ENCODE peak calls at places on chromosomes 5 and 9, in seven cellular contexts. X is Panc1, W is IMR-90, O is GM12878, N is lung, Y is AG04450, H is endodermal cell. Z is an unnamed sample. For H3K27me3, the result is how much of the 10 kb centered on the place peaks cover.

GRCh38 chr9:136311433-136312375 is 7.8 kb upstream of the CCDC187 start:
- DNase-seq in N (no peak), O (no peak), Y (no peak), W (no peak), H (no peak), X (no peak), Z (no peak)

GRCh38 chr9:115411993-115412452 is 294.1 kb upstream of the TNC start:
- DNase-seq in O (no peak), Y (peak), W (peak), N (no peak), X (no peak), H (no peak), Z (peak)

GRCh38 chr5:95940758-95941682 is 20.6 kb downstream of the ELL2 start:
- DNase-seq in Y (no peak), H (peak), X (no peak), N (no peak), W (no peak), O (no peak), Z (no peak)

GRCh38 chr5:16844952-16845351 is 91.1 kb downstream of the MYO10 start:
- DNase-seq in O (no peak), Y (no peak), N (no peak), X (no peak), W (no peak), H (no peak), Z (no peak)

GRCh38 chr5:1727571-1727970 is 72.1 kb downstream of the MRPL36 start:
- DNase-seq in H (peak), W (no peak), Y (no peak), N (no peak), O (no peak), X (no peak), Z (no peak)

GRCh38 chr9:127866535-127866934 is 10.9 kb downstream of the AK1 start:
- DNase-seq in O (no peak), X (no peak), Y (no peak), N (no peak), W (no peak), H (no peak), Z (no peak)

GRCh38 chr9:99778308-99778707 is 43.4 kb upstream of the NR4A3 start:
- DNase-seq in X (no peak), W (peak), Y (peak), H (no peak), O (no peak), N (no peak), Z (peak)

GRCh38 chr5:45507174-45507573 is 189.0 kb downstream of the HCN1 start:
- DNase-seq in N (no peak), W (no peak), Y (no peak), O (no peak), X (no peak), H (no peak), Z (no peak)

GRCh38 chr5:65943771-65944170 is 17.4 kb downstream of the ERBIN start:
- DNase-seq in X (no peak), O (no peak), H (no peak), W (no peak), N (no peak), Y (no peak), Z (no peak)

GRCh38 chr9:88803551-88804288 is 187.5 kb upstream of the S1PR3 start:
- DNase-seq in H (no peak), O (no peak), X (no peak), Y (no peak), N (no peak), W (peak), Z (no peak)

GRCh38 chr5:136374638-136375037 is 9.3 kb upstream of the TRPC7 start:
- DNase-seq in O (no peak), H (no peak), X (no peak), Y (no peak), W (no peak), N (no peak), Z (no peak)

GRCh38 chr5:170623576-170624181 is 119.9 kb downstream of the KCNIP1 start:
- DNase-seq in Y (peak), W (peak), X (no peak), H (peak), O (no peak), N (no peak), Z (no peak)

GRCh38 chr5:141849371-141850182 is 28.6 kb downstream of the PCDH1 start:
- DNase-seq in O (no peak), Y (no peak), N (peak), H (peak), X (peak), W (peak), Z (no peak)

GRCh38 chr5:40689442-40689841 is 9.7 kb downstream of the PTGER4 start:
- DNase-seq in H (no peak), X (peak), W (peak), O (peak), N (no peak), Y (peak), Z (peak)

GRCh38 chr9:93674580-93675335 is 98.4 kb downstream of the PHF2 start:
- DNase-seq in X (no peak), W (no peak), N (no peak), H (peak), Y (no peak), O (no peak), Z (no peak)

GRCh38 chr9:75664597-75664996 is 225.9 kb upstream of the PCSK5 start:
- DNase-seq in X (no peak), O (no peak), W (no peak), N (no peak), H (no peak), Y (no peak), Z (no peak)

GRCh38 chr5:125410501-125411162 is 664.2 kb upstream of the ZNF608 start:
- DNase-seq in O (no peak), X (no peak), H (no peak), W (peak), Y (no peak), N (no peak), Z (no peak)

GRCh38 chr5:60526336-60526875 is 173.6 kb downstream of the DEPDC1B start:
- DNase-seq in N (no peak), Y (no peak), H (no peak), W (no peak), O (no peak), X (no peak), Z (no peak)

GRCh38 chr5:67166460-67166871 is 30.1 kb downstream of the CD180 start:
- DNase-seq in H (no peak), X (no peak), W (no peak), N (peak), Y (no peak), O (no peak), Z (no peak)

GRCh38 chr5:180673371-180674252 is 24.2 kb upstream of the FLT4 start:
- DNase-seq in Y (no peak), W (no peak), O (no peak), N (no peak), X (no peak), H (peak), Z (no peak)

GRCh38 chr5:142841511-142842255 is 71.5 kb downstream of the ARHGAP26 start:
- DNase-seq in O (no peak), X (no peak), N (no peak), Y (no peak), W (peak), H (peak), Z (no peak)

GRCh38 chr9:105501414-105501813 is 53.6 kb downstream of the FSD1L start:
- DNase-seq in O (no peak), H (no peak), N (no peak), W (no peak), X (no peak), Y (no peak), Z (no peak)

GRCh38 chr9:83707518-83707767 is 315 bp downstream of the UBQLN1 start:
- DNase-seq in H (no peak), Y (no peak), N (no peak), O (no peak), X (peak), W (no peak), Z (peak)

GRCh38 chr5:31854625-31855526 is 215.9 kb downstream of the PDZD2 start:
- DNase-seq in H (peak), Y (no peak), X (no peak), W (no peak), O (no peak), N (peak), Z (no peak)

GRCh38 chr9:130901498-130902203 is 5.0 kb upstream of the QRFP start:
- DNase-seq in N (no peak), O (no peak), W (no peak), X (no peak), H (no peak), Y (no peak), Z (no peak)

GRCh38 chr5:147913786-147914185 is 7.4 kb upstream of the C5orf46 start:
- DNase-seq in H (no peak), X (no peak), W (no peak), Y (no peak), N (no peak), O (no peak), Z (no peak)

GRCh38 chr9:79731483-79731882 is 159.7 kb downstream of the TLE4 start:
- DNase-seq in X (no peak), Y (no peak), W (no peak), H (no peak), O (peak), N (no peak), Z (no peak)

GRCh38 chr5:125083932-125084331 is 337.5 kb upstream of the ZNF608 start:
- DNase-seq in W (peak), O (no peak), H (no peak), Y (peak), X (no peak), N (no peak), Z (peak)

GRCh38 chr5:98214240-98215051 is 559.0 kb upstream of the RGMB start:
- DNase-seq in H (no peak), Y (no peak), X (no peak), O (no peak), N (no peak), W (peak), Z (no peak)

GRCh38 chr5:148697177-148697820 is 43.0 kb upstream of the HTR4 start:
- DNase-seq in W (peak), O (no peak), X (no peak), H (no peak), Y (peak), N (no peak), Z (peak)

GRCh38 chr9:112130997-112131396 is 44.1 kb downstream of the SUSD1 start:
- DNase-seq in Y (no peak), N (no peak), O (no peak), H (no peak), X (no peak), W (no peak), Z (no peak)

GRCh38 chr9:106753155-106753671 is 109.8 kb upstream of the ZNF462 start:
- DNase-seq in W (peak), N (no peak), X (peak), H (peak), O (peak), Y (no peak), Z (no peak)

GRCh38 chr5:54745599-54745998 is 228.0 kb downstream of the SNX18 start:
- DNase-seq in H (no peak), X (no peak), N (no peak), O (no peak), Y (no peak), W (no peak), Z (no peak)

GRCh38 chr5:83430130-83431010 is 41.2 kb upstream of the VCAN start:
- DNase-seq in H (peak), X (peak), Y (peak), N (peak), O (peak), W (peak), Z (no peak)

GRCh38 chr5:168046163-168046562 is 245.3 kb upstream of the WWC1 start:
- DNase-seq in O (no peak), N (no peak), X (no peak), Y (no peak), W (no peak), H (no peak), Z (no peak)

GRCh38 chr9:99076483-99077171 is 28.3 kb upstream of the TGFBR1 start:
- DNase-seq in N (no peak), Y (no peak), X (no peak), O (no peak), W (no peak), H (no peak), Z (no peak)

GRCh38 chr5:38870595-38870994 is 24.8 kb downstream of the OSMR start:
- DNase-seq in H (peak), Y (no peak), X (no peak), W (no peak), O (no peak), N (no peak), Z (no peak)

GRCh38 chr5:142184939-142185526 is 76.5 kb downstream of the NDFIP1 start:
- DNase-seq in W (no peak), O (no peak), H (no peak), Y (no peak), X (no peak), N (no peak), Z (no peak)

GRCh38 chr9:129195606-129196005 is 17.5 kb upstream of the IER5L start:
- DNase-seq in H (no peak), N (no peak), X (no peak), Y (no peak), O (no peak), W (no peak), Z (no peak)

GRCh38 chr9:35732185-35733108 is at the start of the genes CREB3 and TLN1:
- DNase-seq in X (peak), W (peak), O (peak), H (peak), N (peak), Y (peak), Z (peak)
- TF ChIP-seq CTCF in X (no peak), W (peak), O (peak), H (no peak), N (no peak), Y (no peak), Z (no peak)

GRCh38 chr5:29867155-29867554 is 1326.3 kb upstream of the CDH6 start:
- DNase-seq in N (no peak), Y (no peak), O (no peak), W (no peak), H (no peak), X (no peak), Z (no peak)
- H3K27me3 ChIP-seq in N (under half), Y (under half), O (under half), W (under half), H (under half), X (under half), Z (under half)

DNA sequence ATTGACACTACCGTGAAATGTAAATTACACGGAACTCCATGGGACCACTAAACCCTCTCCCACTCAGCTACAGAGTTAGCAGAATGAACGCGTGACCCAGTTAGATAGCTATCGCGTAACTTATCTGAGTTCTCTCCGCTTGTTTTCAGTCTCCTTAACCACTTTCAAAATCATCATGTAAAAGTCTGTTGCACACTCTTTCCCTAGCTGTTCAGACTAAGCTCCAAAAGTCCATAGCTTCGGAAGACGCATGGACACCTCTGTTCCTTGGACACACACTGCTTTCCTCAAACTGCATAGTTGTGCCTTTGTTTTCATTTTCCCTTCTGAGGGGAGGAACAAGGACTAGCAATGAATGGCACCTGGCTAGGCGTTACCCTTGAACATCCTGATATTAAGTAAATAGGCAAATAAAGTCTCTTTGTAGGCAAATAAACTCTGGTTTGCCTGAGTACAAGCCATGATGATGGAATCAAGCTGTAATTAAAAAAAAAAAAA is 83.3 kb downstream of the DAPK1 start:
- DNase-seq in X (no peak), H (no peak), W (no peak), O (no peak), Y (no peak), N (no peak), Z (no peak)
- H3K4me3 ChIP-seq in X (no peak), H (peak), W (no peak), O (no peak), Y (no peak), N (no peak), Z (no peak)

GRCh38 chr5:74903165-74903787 is 37.1 kb upstream of the FAM169A start:
- DNase-seq in N (peak), H (peak), O (no peak), Y (no peak), W (no peak), X (no peak), Z (no peak)
- TF ChIP-seq CTCF in N (no peak), H (peak), O (peak), Y (peak), W (peak), X (peak), Z (peak)

GRCh38 chr9:135265931-135266330 is 178.5 kb downstream of the OLFM1 start:
- DNase-seq in X (no peak), N (no peak), O (no peak), W (no peak), Y (no peak), H (no peak), Z (no peak)
- H3K27me3 ChIP-seq in X (under half), N (under half), O (under half), W (under half), Y (under half), H (under half), Z (under half)

GRCh38 chr5:174721522-174722432 is 2.6 kb upstream of the MSX2 start:
- DNase-seq in X (no peak), N (no peak), H (peak), W (no peak), Y (no peak), O (no peak), Z (no peak)

GRCh38 chr5:174724484-174725260 is at the start of gene MSX2:
- DNase-seq in Y (peak), H (peak), N (peak), X (peak), O (no peak), W (peak), Z (peak)

GRCh38 chr5:174722500-174722899 is 1.9 kb upstream of the MSX2 start:
- DNase-seq in N (no peak), W (no peak), H (no peak), Y (no peak), O (no peak), X (no peak), Z (no peak)

GRCh38 chr5:174723979-174724483 is 351 bp upstream of the MSX2 start:
- DNase-seq in X (no peak), O (no peak), Y (no peak), N (no peak), W (no peak), H (peak), Z (no peak)

GRCh38 chr5:174723315-174723978 is 935 bp upstream of the MSX2 start:
- DNase-seq in N (no peak), Y (no peak), W (no peak), O (no peak), X (no peak), H (peak), Z (no peak)
- H3K4me3 ChIP-seq in N (no peak), Y (no peak), W (peak), O (no peak), X (peak), H (peak), Z (no peak)

GRCh38 chr9:4793412-4794005 is 765 bp downstream of the RCL1 start:
- DNase-seq in Y (no peak), X (no peak), O (no peak), N (no peak), H (no peak), W (peak), Z (no peak)

GRCh38 chr9:4799775-4800174 is 7.0 kb downstream of the RCL1 start:
- DNase-seq in X (no peak), O (no peak), H (no peak), W (no peak), Y (no peak), N (no peak), Z (no peak)

GRCh38 chr9:4798281-4798680 is 5.5 kb downstream of the RCL1 start:
- DNase-seq in W (no peak), X (no peak), Y (no peak), O (no peak), N (no peak), H (no peak), Z (no peak)

GRCh38 chr9:4796530-4796929 is 3.8 kb downstream of the RCL1 start:
- DNase-seq in O (no peak), N (no peak), Y (no peak), H (no peak), W (no peak), X (no peak), Z (no peak)

DNA sequence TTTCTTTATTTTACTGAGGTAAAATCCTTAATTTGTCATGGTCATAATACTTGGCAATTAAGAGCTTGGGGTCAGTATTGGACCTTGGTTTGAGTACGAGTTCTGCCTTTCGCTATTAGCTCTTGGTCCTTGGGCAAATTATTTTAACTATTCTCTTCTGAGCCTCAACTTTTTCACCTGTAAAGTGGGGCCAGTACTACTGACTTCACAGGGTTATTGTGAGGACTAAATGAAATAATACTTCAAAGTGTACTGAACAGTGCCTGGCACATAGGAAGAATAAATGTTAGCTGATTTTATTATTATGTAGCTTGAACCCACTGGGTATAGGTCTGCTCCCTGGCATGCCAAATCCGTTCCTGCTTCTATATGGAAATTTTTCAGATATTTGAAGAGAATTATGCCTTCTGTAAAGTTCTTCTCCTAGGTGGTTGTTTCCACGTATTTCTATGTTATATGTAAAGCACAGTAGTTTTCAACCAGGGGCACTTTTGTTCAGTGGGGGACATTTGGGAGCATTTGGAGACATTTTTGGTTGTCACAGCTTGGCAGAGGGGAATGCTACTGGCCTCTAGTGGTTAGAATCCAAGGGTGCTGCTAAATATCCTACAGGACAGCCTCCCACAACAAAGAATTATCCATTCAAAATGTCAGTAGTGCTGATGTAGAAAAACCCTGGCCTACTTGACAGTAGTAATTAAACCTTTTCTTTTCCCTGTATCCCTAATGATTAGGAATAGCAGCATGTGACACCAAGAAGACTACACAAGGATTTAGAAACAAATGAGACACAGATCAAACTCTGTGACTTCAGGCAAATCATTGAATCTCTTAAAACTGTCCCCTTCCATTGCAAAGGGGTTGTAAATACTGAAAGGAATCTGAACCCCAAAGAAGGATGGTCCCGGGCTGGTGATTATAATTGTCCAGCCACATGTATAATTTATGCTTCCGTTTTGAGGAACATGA is 4.5 kb downstream of the RCL1 start:
- DNase-seq in Y (no peak), N (no peak), H (peak), O (no peak), W (peak), X (peak), Z (no peak)
- TF ChIP-seq CTCF in Y (peak), N (peak), H (peak), O (peak), W (peak), X (peak), Z (peak)

DNA sequence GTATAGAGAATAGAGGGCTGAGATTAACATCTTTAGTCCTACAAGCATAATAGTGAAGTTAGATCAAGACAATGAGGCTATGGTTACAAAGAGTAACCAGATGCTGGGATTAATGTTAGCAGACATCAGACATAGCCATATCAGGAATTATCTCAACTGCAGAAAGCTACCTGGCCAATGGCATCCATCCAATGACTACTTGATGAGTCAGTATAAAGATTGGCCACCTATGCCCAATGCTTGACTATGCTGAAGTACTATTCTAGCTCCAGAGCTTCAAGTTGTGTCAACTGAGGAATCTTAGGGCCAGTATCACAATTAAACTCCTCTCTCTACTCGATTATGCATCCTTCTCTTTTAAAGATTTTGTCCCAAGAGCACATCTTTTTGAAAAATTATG is 541.4 kb downstream of the PRELID2 start:
- DNase-seq in X (no peak), N (no peak), Y (no peak), O (no peak), H (no peak), W (no peak), Z (no peak)
- H3K27me3 ChIP-seq in X (under half), N (under half), Y (under half), O (under half), H (under half), W (under half), Z (under half)